ENCODE peak calls at places on chromosomes 3 and 15, in seven cellular contexts. K is H1, E is HCT116, O is HepG2, H is SK-N-SH, M is K562, G is GM12878. C is an unnamed sample.

GRCh38 chr3:72151465-72152238 is 366.7 kb upstream of the PROK2 start:
- DNase-seq in E (no peak), H (no peak), G (no peak), M (no peak), K (no peak), O (peak), C (no peak)

GRCh38 chr15:41281236-41281635 is 50.2 kb downstream of the CHP1 start:
- DNase-seq in E (no peak), H (no peak), K (no peak), O (peak), M (no peak), G (no peak), C (no peak)

GRCh38 chr15:39171944-39172368 is 408.9 kb upstream of the THBS1 start:
- DNase-seq in K (peak), H (peak), M (peak), E (peak), O (peak), G (peak), C (peak)

GRCh38 chr3:16448691-16449090 is 64.8 kb downstream of the RFTN1 start:
- DNase-seq in E (peak), G (no peak), K (no peak), H (no peak), M (no peak), O (no peak), C (no peak)

GRCh38 chr3:73192036-73192738 is 130.7 kb downstream of the EBLN2 start:
- DNase-seq in K (peak), E (peak), G (no peak), O (peak), H (peak), M (peak), C (peak)

GRCh38 chr3:47152578-47152977 is 11.3 kb downstream of the SETD2 start:
- DNase-seq in K (peak), G (no peak), H (no peak), M (no peak), O (no peak), E (no peak), C (no peak)

GRCh38 chr15:65423150-65423976 is 616 bp upstream of the IGDCC4 start:
- DNase-seq in E (no peak), G (no peak), K (peak), O (no peak), H (no peak), M (peak), C (no peak)

GRCh38 chr15:78301813-78302212 is 2.4 kb upstream of the SKIC8 start:
- DNase-seq in K (no peak), E (no peak), G (no peak), M (no peak), O (no peak), H (no peak), C (peak)

GRCh38 chr3:134860141-134860540 is 65.1 kb downstream of the EPHB1 start:
- DNase-seq in K (no peak), H (peak), M (no peak), E (no peak), O (no peak), G (no peak), C (no peak)

GRCh38 chr3:29453278-29453961 is 172.5 kb downstream of the RBMS3 start:
- DNase-seq in E (no peak), K (no peak), O (no peak), H (peak), M (no peak), G (no peak), C (no peak)

GRCh38 chr3:53162672-53163458 is 1.9 kb downstream of the PRKCD start:
- DNase-seq in E (no peak), H (no peak), M (peak), G (no peak), O (no peak), K (no peak), C (no peak)

GRCh38 chr15:73697033-73697467 is 12.9 kb downstream of the CD276 start:
- DNase-seq in M (peak), O (no peak), K (no peak), E (no peak), H (peak), G (peak), C (no peak)

GRCh38 chr15:90934256-90934948 is 683 bp upstream of the UNC45A start:
- DNase-seq in H (peak), G (peak), O (peak), M (peak), K (peak), E (peak), C (peak)

GRCh38 chr3:194089357-194090177 is 46.4 kb upstream of the HES1 start:
- DNase-seq in M (peak), H (no peak), O (peak), E (peak), K (no peak), G (no peak), C (no peak)

GRCh38 chr3:156826144-156826895 is at the start of gene LEKR1:
- DNase-seq in O (peak), G (peak), H (peak), E (peak), K (peak), M (peak), C (peak)
- TF ChIP-seq JUND in O (no peak), G (no peak), H (peak), E (no peak), K (no peak), M (peak), C (no peak)

DNA sequence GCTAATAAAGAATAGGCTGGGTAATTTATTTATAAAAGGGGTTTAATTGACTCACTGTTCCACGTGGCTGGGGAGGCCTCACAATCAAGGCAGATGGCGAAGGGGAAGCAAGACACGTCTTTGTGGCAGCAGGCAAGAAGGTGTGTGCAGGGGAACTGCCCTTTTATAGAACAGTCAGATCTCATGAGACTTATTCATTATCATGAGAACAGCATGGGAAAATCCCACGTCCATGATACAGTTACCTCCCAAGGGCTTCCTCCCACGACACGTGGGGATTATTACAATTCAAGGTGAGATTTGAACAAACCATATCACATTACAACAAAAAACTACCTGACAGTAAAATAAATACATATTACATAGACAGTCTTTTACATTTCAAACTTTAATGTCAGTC is 414.9 kb downstream of the NAALADL2 start:
- DNase-seq in K (no peak), O (no peak), M (no peak), G (peak), H (no peak), E (no peak), C (no peak)
- TF ChIP-seq JUND in K (no peak), O (no peak), M (no peak), G (no peak), H (no peak), E (no peak), C (no peak)

DNA sequence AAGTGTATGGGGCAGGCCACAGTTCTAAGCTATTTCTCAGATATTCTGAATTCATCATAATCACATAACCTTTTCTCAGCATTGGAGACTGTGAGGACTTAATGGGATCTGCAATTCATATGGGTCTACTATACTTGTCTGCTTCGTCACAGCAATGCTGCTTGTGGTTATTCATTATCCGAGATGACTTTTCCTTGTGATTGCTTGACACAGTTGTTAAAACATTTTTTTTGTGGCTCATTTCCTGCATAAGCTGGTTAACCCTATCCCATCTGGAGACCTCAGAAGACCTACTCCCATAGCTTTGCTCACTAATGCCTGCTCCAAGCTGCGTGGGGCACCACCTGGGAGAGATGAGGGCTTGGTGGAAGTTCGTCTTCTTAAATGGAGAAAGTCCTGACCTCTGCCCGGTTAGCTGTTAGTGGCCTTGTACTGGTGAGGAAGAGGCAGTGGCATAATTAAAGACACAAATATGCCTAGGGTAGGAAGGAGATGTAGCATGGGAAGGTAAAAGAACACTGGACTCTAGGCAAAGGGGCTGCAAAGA is 360.8 kb downstream of the CHST2 start:
- DNase-seq in E (no peak), G (no peak), O (no peak), M (no peak), H (no peak), K (no peak), C (no peak)
- TF ChIP-seq JUND in E (no peak), G (no peak), O (no peak), M (no peak), H (no peak), K (no peak), C (no peak)

DNA sequence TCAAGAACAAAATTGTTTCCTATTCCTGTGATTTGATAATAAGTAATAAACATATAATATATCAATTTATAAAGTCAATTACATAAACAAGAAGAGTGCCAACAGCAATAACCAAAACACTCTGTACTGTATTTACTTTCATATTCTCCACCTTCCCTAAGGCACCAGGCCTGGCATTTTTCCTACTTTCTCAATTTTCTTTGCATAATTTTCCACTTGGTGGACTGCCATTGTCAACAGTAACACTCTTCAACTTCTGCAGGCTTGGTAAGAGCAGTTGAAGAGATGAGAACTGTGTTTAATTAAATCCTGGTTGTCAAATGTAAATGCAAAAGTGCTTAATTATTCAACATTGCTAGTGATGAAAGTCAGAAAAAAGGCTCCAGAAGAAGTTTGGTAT is 229.8 kb upstream of the PLSCR5 start:
- DNase-seq in G (no peak), E (no peak), M (no peak), K (no peak), H (no peak), O (no peak), C (no peak)
- TF ChIP-seq JUND in G (no peak), E (no peak), M (no peak), K (no peak), H (no peak), O (no peak), C (no peak)